ENCODE peak calls at places on chromosome 20, in ten cellular contexts. One of them, this sample, is unnamed.

GRCh38 chr20:46293084-46293483 is 15.2 kb downstream of the CDH22 start:
- DNase-seq in GM03348: peak; percentile 36
- DNase-seq in cardiac fibroblast: peak; percentile 63
- DNase-seq in GM10248: no peak
- DNase-seq in T follicular helper cell: no peak
- DNase-seq in effector memory CD4-positive, alpha-beta T cell: no peak
- DNase-seq in NCI-H2081: no peak
- DNase-seq in stimulated activated naive CD8-positive, alpha-beta T cell treated with anti-CD3 and anti-CD28 coated beads, Interleukin-15, Interleukin-2, amounts not matched to agents 100 U/mL and 50 U/mL, for 24 hours: no peak
- DNase-seq in body of pancreas: no peak
- DNase-seq in H54: peak; percentile 52
- DNase-seq in this sample: peak; percentile 78

GRCh38 chr20:40781979-40782378 is 92.9 kb upstream of the MAFB start:
- DNase-seq in GM03348: no peak
- DNase-seq in cardiac fibroblast: no peak
- DNase-seq in T follicular helper cell: no peak
- DNase-seq in body of pancreas: no peak
- DNase-seq in NCI-H2081: no peak
- DNase-seq in GM10248: no peak
- DNase-seq in effector memory CD4-positive, alpha-beta T cell: no peak
- DNase-seq in stimulated activated naive CD8-positive, alpha-beta T cell treated with anti-CD3 and anti-CD28 coated beads, Interleukin-15, Interleukin-2, amounts not matched to agents 100 U/mL and 50 U/mL, for 24 hours: no peak
- DNase-seq in H54: no peak
- DNase-seq in this sample: peak; percentile 10

GRCh38 chr20:16061394-16061793 is 511.9 kb downstream of the KIF16B start:
- DNase-seq in T follicular helper cell: no peak
- DNase-seq in effector memory CD4-positive, alpha-beta T cell: no peak
- DNase-seq in cardiac fibroblast: no peak
- DNase-seq in GM03348: no peak
- DNase-seq in NCI-H2081: no peak
- DNase-seq in body of pancreas: no peak
- DNase-seq in stimulated activated naive CD8-positive, alpha-beta T cell treated with anti-CD3 and anti-CD28 coated beads, Interleukin-15, Interleukin-2, amounts not matched to agents 100 U/mL and 50 U/mL, for 24 hours: no peak
- DNase-seq in H54: no peak
- DNase-seq in GM10248: no peak
- DNase-seq in this sample: no peak

GRCh38 chr20:53382263-53382844 is 211.3 kb downstream of the ZNF217 start:
- DNase-seq in T follicular helper cell: no peak
- DNase-seq in GM10248: no peak
- DNase-seq in cardiac fibroblast: no peak
- DNase-seq in GM03348: no peak
- DNase-seq in stimulated activated naive CD8-positive, alpha-beta T cell treated with anti-CD3 and anti-CD28 coated beads, Interleukin-15, Interleukin-2, amounts not matched to agents 100 U/mL and 50 U/mL, for 24 hours: no peak
- DNase-seq in NCI-H2081: no peak
- DNase-seq in body of pancreas: no peak
- DNase-seq in H54: no peak
- DNase-seq in effector memory CD4-positive, alpha-beta T cell: no peak
- DNase-seq in this sample: no peak

GRCh38 chr20:23048283-23049200 is 930 bp downstream of the THBD start:
- DNase-seq in effector memory CD4-positive, alpha-beta T cell: no peak
- DNase-seq in NCI-H2081: no peak
- DNase-seq in stimulated activated naive CD8-positive, alpha-beta T cell treated with anti-CD3 and anti-CD28 coated beads, Interleukin-15, Interleukin-2, amounts not matched to agents 100 U/mL and 50 U/mL, for 24 hours: peak; percentile 36
- DNase-seq in H54: no peak
- DNase-seq in T follicular helper cell: no peak
- DNase-seq in GM10248: peak; percentile 40
- DNase-seq in body of pancreas: peak; percentile 51
- DNase-seq in GM03348: peak; percentile 85
- DNase-seq in cardiac fibroblast: peak; percentile 47
- DNase-seq in this sample: peak; percentile 84

GRCh38 chr20:63173552-63174191 is 42.3 kb downstream of the YTHDF1 start:
- DNase-seq in stimulated activated naive CD8-positive, alpha-beta T cell treated with anti-CD3 and anti-CD28 coated beads, Interleukin-15, Interleukin-2, amounts not matched to agents 100 U/mL and 50 U/mL, for 24 hours: no peak
- DNase-seq in NCI-H2081: no peak
- DNase-seq in effector memory CD4-positive, alpha-beta T cell: no peak
- DNase-seq in GM03348: no peak
- DNase-seq in T follicular helper cell: no peak
- DNase-seq in cardiac fibroblast: no peak
- DNase-seq in H54: no peak
- DNase-seq in GM10248: no peak
- DNase-seq in body of pancreas: no peak
- DNase-seq in this sample: no peak

GRCh38 chr20:1802385-1803215 is 92.6 kb upstream of the SIRPA start:
- DNase-seq in H54: peak; percentile 74
- DNase-seq in stimulated activated naive CD8-positive, alpha-beta T cell treated with anti-CD3 and anti-CD28 coated beads, Interleukin-15, Interleukin-2, amounts not matched to agents 100 U/mL and 50 U/mL, for 24 hours: peak; percentile 64
- DNase-seq in NCI-H2081: no peak
- DNase-seq in effector memory CD4-positive, alpha-beta T cell: no peak
- DNase-seq in GM10248: peak; percentile 70
- DNase-seq in cardiac fibroblast: peak; percentile 74
- DNase-seq in GM03348: peak; percentile 82
- DNase-seq in T follicular helper cell: no peak
- DNase-seq in body of pancreas: peak; percentile 54
- DNase-seq in this sample: peak; percentile 86

GRCh38 chr20:62370807-62371587 is 3.9 kb upstream of the LAMA5 start:
- DNase-seq in H54: no peak
- DNase-seq in body of pancreas: no peak
- DNase-seq in GM10248: no peak
- DNase-seq in cardiac fibroblast: no peak
- DNase-seq in stimulated activated naive CD8-positive, alpha-beta T cell treated with anti-CD3 and anti-CD28 coated beads, Interleukin-15, Interleukin-2, amounts not matched to agents 100 U/mL and 50 U/mL, for 24 hours: no peak
- DNase-seq in effector memory CD4-positive, alpha-beta T cell: no peak
- DNase-seq in GM03348: no peak
- DNase-seq in NCI-H2081: no peak
- DNase-seq in T follicular helper cell: no peak
- DNase-seq in this sample: no peak

GRCh38 chr20:51129201-51129671 is 106.3 kb upstream of the KCNG1 start:
- DNase-seq in stimulated activated naive CD8-positive, alpha-beta T cell treated with anti-CD3 and anti-CD28 coated beads, Interleukin-15, Interleukin-2, amounts not matched to agents 100 U/mL and 50 U/mL, for 24 hours: peak; percentile 12
- DNase-seq in cardiac fibroblast: no peak
- DNase-seq in effector memory CD4-positive, alpha-beta T cell: no peak
- DNase-seq in NCI-H2081: no peak
- DNase-seq in body of pancreas: no peak
- DNase-seq in GM10248: no peak
- DNase-seq in H54: no peak
- DNase-seq in T follicular helper cell: no peak
- DNase-seq in GM03348: no peak
- DNase-seq in this sample: no peak

GRCh38 chr20:39960522-39961420 is 728.3 kb downstream of the MAFB start:
- DNase-seq in GM10248: no peak
- DNase-seq in T follicular helper cell: no peak
- DNase-seq in NCI-H2081: no peak
- DNase-seq in cardiac fibroblast: no peak
- DNase-seq in effector memory CD4-positive, alpha-beta T cell: no peak
- DNase-seq in body of pancreas: peak; percentile 22
- DNase-seq in GM03348: no peak
- DNase-seq in H54: no peak
- DNase-seq in stimulated activated naive CD8-positive, alpha-beta T cell treated with anti-CD3 and anti-CD28 coated beads, Interleukin-15, Interleukin-2, amounts not matched to agents 100 U/mL and 50 U/mL, for 24 hours: no peak
- DNase-seq in this sample: peak; percentile 44

GRCh38 chr20:57900226-57900905 is 190.6 kb upstream of the PMEPA1 start:
- DNase-seq in T follicular helper cell: no peak
- DNase-seq in GM10248: no peak
- DNase-seq in body of pancreas: no peak
- DNase-seq in effector memory CD4-positive, alpha-beta T cell: no peak
- DNase-seq in NCI-H2081: peak; percentile 46
- DNase-seq in H54: no peak
- DNase-seq in cardiac fibroblast: no peak
- DNase-seq in GM03348: no peak
- DNase-seq in stimulated activated naive CD8-positive, alpha-beta T cell treated with anti-CD3 and anti-CD28 coated beads, Interleukin-15, Interleukin-2, amounts not matched to agents 100 U/mL and 50 U/mL, for 24 hours: no peak
- DNase-seq in this sample: no peak

GRCh38 chr20:19205999-19206398 is 6.4 kb upstream of the SLC24A3 start:
- DNase-seq in GM10248: peak; percentile 65
- DNase-seq in T follicular helper cell: peak; percentile 8
- DNase-seq in NCI-H2081: peak; percentile 56
- DNase-seq in cardiac fibroblast: peak; percentile 67
- DNase-seq in stimulated activated naive CD8-positive, alpha-beta T cell treated with anti-CD3 and anti-CD28 coated beads, Interleukin-15, Interleukin-2, amounts not matched to agents 100 U/mL and 50 U/mL, for 24 hours: peak; percentile 80
- DNase-seq in GM03348: peak; percentile 77
- DNase-seq in H54: peak; percentile 36
- DNase-seq in effector memory CD4-positive, alpha-beta T cell: no peak
- DNase-seq in body of pancreas: peak; percentile 76
- DNase-seq in this sample: peak; percentile 89

GRCh38 chr20:56414842-56415765 is 3.0 kb downstream of the CASS4 start:
- DNase-seq in T follicular helper cell: no peak
- DNase-seq in effector memory CD4-positive, alpha-beta T cell: no peak
- DNase-seq in body of pancreas: no peak
- DNase-seq in stimulated activated naive CD8-positive, alpha-beta T cell treated with anti-CD3 and anti-CD28 coated beads, Interleukin-15, Interleukin-2, amounts not matched to agents 100 U/mL and 50 U/mL, for 24 hours: peak; percentile 64
- DNase-seq in NCI-H2081: no peak
- DNase-seq in H54: no peak
- DNase-seq in GM03348: no peak
- DNase-seq in cardiac fibroblast: peak; percentile 81
- DNase-seq in GM10248: no peak
- DNase-seq in this sample: no peak

GRCh38 chr20:59624401-59624800 is 20.1 kb downstream of the PHACTR3 start:
- DNase-seq in stimulated activated naive CD8-positive, alpha-beta T cell treated with anti-CD3 and anti-CD28 coated beads, Interleukin-15, Interleukin-2, amounts not matched to agents 100 U/mL and 50 U/mL, for 24 hours: no peak
- DNase-seq in NCI-H2081: no peak
- DNase-seq in H54: no peak
- DNase-seq in effector memory CD4-positive, alpha-beta T cell: no peak
- DNase-seq in GM10248: no peak
- DNase-seq in T follicular helper cell: no peak
- DNase-seq in GM03348: no peak
- DNase-seq in body of pancreas: no peak
- DNase-seq in cardiac fibroblast: no peak
- DNase-seq in this sample: no peak

GRCh38 chr20:23106271-23106851 is 20.2 kb upstream of the CD93 start:
- DNase-seq in H54: no peak
- DNase-seq in T follicular helper cell: no peak
- DNase-seq in GM03348: no peak
- DNase-seq in NCI-H2081: no peak
- DNase-seq in stimulated activated naive CD8-positive, alpha-beta T cell treated with anti-CD3 and anti-CD28 coated beads, Interleukin-15, Interleukin-2, amounts not matched to agents 100 U/mL and 50 U/mL, for 24 hours: no peak
- DNase-seq in effector memory CD4-positive, alpha-beta T cell: no peak
- DNase-seq in cardiac fibroblast: peak; percentile 62
- DNase-seq in GM10248: no peak
- DNase-seq in body of pancreas: no peak
- DNase-seq in this sample: peak; percentile 32

GRCh38 chr20:4326194-4327065 is 311.1 kb upstream of the RNF24 start:
- DNase-seq in H54: no peak
- DNase-seq in cardiac fibroblast: peak; percentile 44
- DNase-seq in GM10248: no peak
- DNase-seq in NCI-H2081: no peak
- DNase-seq in T follicular helper cell: no peak
- DNase-seq in GM03348: no peak
- DNase-seq in body of pancreas: no peak
- DNase-seq in effector memory CD4-positive, alpha-beta T cell: no peak
- DNase-seq in stimulated activated naive CD8-positive, alpha-beta T cell treated with anti-CD3 and anti-CD28 coated beads, Interleukin-15, Interleukin-2, amounts not matched to agents 100 U/mL and 50 U/mL, for 24 hours: no peak
- DNase-seq in this sample: no peak

GRCh38 chr20:23419995-23420901 is 1.0 kb downstream of the NAPB start:
- DNase-seq in H54: no peak
- DNase-seq in GM03348: peak; percentile 70
- DNase-seq in body of pancreas: peak; percentile 84
- DNase-seq in cardiac fibroblast: peak; percentile 80
- DNase-seq in T follicular helper cell: peak; percentile 30
- DNase-seq in NCI-H2081: peak; percentile 25
- DNase-seq in GM10248: peak; percentile 60
- DNase-seq in stimulated activated naive CD8-positive, alpha-beta T cell treated with anti-CD3 and anti-CD28 coated beads, Interleukin-15, Interleukin-2, amounts not matched to agents 100 U/mL and 50 U/mL, for 24 hours: peak; percentile 66
- DNase-seq in effector memory CD4-positive, alpha-beta T cell: peak; percentile 7
- DNase-seq in this sample: peak; percentile 20

GRCh38 chr20:61120595-61121515 is 131.2 kb upstream of the CDH4 start:
- DNase-seq in body of pancreas: peak; percentile 57
- DNase-seq in GM10248: no peak
- DNase-seq in stimulated activated naive CD8-positive, alpha-beta T cell treated with anti-CD3 and anti-CD28 coated beads, Interleukin-15, Interleukin-2, amounts not matched to agents 100 U/mL and 50 U/mL, for 24 hours: peak; percentile 31
- DNase-seq in T follicular helper cell: no peak
- DNase-seq in GM03348: peak; percentile 29
- DNase-seq in cardiac fibroblast: peak; percentile 85
- DNase-seq in effector memory CD4-positive, alpha-beta T cell: no peak
- DNase-seq in H54: no peak
- DNase-seq in NCI-H2081: peak; percentile 22
- DNase-seq in this sample: peak; percentile 64